ENCODE peak calls at places on chromosomes 6 and 20, in four cellular contexts. P is A549, S is ovary, H is HepG2. Y is an unnamed sample.

GRCh38 chr6:16334671-16335070 is 96.3 kb downstream of the GMPR start:
- DNase-seq in P (peak), H (no peak), S (peak), Y (no peak)

GRCh38 chr6:139402935-139403386 is 28.5 kb upstream of the CITED2 start:
- DNase-seq in P (no peak), S (no peak), H (no peak), Y (peak)

GRCh38 chr20:38113401-38114325 is 51.4 kb downstream of the TGM2 start:
- DNase-seq in P (no peak), S (no peak), H (peak), Y (peak)

GRCh38 chr6:70479236-70479635 is 65.9 kb downstream of the FAM135A start:
- DNase-seq in P (no peak), H (no peak), S (no peak), Y (no peak)

GRCh38 chr6:129195666-129196065 is 312.7 kb downstream of the LAMA2 start:
- DNase-seq in S (no peak), H (no peak), P (no peak), Y (no peak)

GRCh38 chr20:53805895-53806384 is 212.3 kb upstream of the ZNF217 start:
- DNase-seq in H (no peak), S (no peak), P (peak), Y (no peak)

GRCh38 chr6:100559859-100560258 is 95.1 kb upstream of the SIM1 start:
- DNase-seq in P (no peak), S (no peak), H (no peak), Y (no peak)

GRCh38 chr6:44268095-44268628 is 2.1 kb upstream of the TMEM151B start:
- DNase-seq in S (no peak), H (peak), P (peak), Y (no peak)

GRCh38 chr6:85469276-85470022 is 19.6 kb downstream of the NT5E start:
- DNase-seq in P (no peak), S (no peak), H (no peak), Y (no peak)

GRCh38 chr6:143332153-143332845 is 118.2 kb downstream of the ADAT2 start:
- DNase-seq in P (no peak), S (no peak), H (no peak), Y (no peak)

DNA sequence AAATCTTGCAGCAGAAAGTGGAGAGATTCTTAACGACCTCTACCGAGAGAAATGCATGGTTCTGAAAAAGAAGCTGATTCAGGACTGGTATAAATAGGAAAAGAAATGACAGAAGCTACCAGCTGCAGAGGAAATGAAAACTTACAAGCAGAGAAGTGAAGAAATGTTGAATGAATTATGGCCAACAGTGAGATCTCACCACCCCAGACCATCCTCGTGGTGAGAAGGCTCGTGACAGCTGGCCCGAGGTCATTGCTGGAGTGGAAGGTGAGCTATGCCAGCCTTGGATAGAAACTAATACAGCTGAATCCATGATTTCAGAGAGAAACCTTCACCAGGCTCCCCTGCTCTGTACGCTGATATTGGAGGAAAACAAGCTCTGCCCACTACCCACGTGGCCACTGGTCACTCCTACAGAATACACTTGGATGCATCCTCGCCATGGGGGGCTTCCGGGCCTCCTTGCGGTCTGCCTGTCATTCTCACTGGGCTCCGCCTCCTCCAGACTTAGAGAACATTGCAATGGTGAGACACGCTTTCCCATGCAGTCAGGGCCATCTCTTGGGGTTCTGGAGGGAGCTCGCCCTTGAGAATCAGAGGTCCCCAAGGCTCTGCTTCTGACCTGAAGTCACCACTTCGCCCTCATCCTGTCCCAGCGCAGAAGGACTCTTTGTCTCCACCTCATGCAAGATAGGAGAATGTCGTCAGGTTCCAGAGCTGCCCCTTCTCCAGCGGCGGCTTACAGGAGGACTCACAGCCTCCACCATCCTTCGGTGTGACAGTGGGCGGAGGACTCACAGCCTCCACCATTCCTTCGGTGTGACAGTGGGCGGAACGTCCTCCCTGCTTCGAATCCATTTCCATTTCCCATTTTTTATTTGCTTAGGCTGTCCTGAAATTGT is 10.6 kb upstream of the TUBB2B start:
- DNase-seq in S (no peak), H (no peak), P (no peak), Y (no peak)
- H3K4me3 ChIP-seq in S (no peak), H (no peak), P (no peak), Y (no peak)

DNA sequence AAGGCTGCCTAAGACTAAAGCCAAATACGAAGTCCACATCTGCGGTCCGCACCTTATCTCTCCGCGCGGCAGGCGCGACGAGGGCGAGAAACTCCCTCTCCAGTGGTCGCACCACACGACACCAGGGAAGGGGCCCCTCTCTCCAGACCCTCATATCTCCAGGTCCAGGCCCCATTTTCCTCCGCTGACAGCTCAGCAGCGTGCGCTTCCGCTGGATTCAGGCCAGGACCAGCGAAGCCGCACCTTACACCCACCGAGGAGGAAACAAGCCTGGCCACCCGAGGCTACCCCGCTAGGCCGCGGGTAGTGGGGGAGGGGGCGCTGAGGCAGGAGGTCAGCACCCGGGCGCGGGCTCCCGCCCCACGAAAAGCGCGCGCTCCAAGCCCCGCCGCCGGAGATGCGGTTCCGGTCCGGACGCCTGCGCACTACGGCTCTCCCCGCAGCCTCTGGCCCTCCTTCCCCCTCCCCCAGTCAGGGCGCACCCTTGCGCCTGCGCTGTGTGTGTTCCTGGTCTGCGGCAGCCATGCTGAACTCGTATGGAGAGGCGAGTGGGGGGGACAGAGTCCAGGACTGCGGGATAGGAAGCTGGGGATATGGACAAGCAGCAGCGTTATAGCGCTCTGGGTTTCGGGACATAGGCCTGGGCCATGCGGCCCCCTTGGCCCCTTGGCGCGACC is at the start of gene BRD2:
- DNase-seq in H (peak), P (peak), S (peak), Y (peak)
- TF ChIP-seq EP300 in H (peak), P (no peak), S (peak), Y (no peak)

GRCh38 chr20:49207071-49207470 is 12.1 kb upstream of the DDX27 start:
- DNase-seq in S (no peak), P (no peak), H (peak), Y (no peak)
- TF ChIP-seq CTCF in S (no peak), P (no peak), H (peak), Y (no peak)

DNA sequence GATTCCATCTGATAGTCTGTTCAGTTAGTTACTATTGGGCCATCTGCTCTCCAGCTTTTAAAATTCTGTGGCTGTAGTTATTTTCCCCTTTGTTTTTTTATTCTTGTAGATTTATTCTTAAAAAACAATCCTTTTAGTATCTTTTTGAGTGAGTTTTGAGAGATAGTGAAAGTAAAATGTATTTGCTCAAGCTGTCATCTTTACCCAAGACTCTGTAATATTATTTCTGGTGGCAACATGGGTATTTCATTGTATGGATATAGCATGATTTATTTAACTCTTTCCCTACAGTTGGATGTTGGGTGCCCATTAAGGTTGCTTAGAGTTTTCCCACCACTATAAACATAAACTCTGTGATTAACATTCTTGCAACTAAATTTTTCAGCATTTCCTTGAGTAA is 24.6 kb downstream of the STK4 start:
- DNase-seq in S (no peak), P (no peak), H (no peak), Y (no peak)
- H3K4me3 ChIP-seq in S (no peak), P (no peak), H (no peak), Y (peak)

DNA sequence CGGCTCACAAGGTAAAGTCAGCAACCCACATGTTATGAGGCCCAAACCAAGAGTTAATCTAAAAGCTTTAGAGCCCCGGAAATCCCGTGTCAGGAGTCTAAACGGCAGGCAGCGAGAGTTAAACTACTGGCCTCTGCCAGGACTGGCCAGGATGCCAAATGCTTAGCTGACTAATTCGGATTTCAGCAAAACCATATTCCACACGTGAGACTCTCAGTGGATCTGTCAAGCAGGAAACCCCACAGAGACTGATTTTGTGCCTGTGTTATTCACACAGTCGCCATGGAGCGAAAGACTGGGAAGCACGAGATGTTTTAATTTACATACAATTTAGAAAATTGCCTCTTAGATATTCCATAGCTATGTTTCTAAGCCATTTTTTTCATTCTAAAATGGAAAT is 152.9 kb downstream of the RNASET2 start:
- DNase-seq in H (no peak), P (no peak), S (no peak), Y (peak)
- TF ChIP-seq EP300 in H (no peak), P (no peak), S (no peak), Y (no peak)

GRCh38 chr6:27138837-27139752 is 108.4 kb upstream of the PRSS16 start:
- DNase-seq in H (no peak), S (peak), P (no peak), Y (no peak)
- TF ChIP-seq CTCF in H (no peak), S (no peak), P (no peak), Y (no peak)

GRCh38 chr20:10033905-10034304 is 882 bp upstream of the ANKEF1 start:
- DNase-seq in H (no peak), S (no peak), P (no peak), Y (no peak)

GRCh38 chr20:10040070-10040970 is 5.5 kb downstream of the ANKEF1 start:
- DNase-seq in H (peak), S (no peak), P (peak), Y (no peak)

GRCh38 chr20:10034717-10035571 is at the start of gene ANKEF1:
- DNase-seq in P (peak), S (peak), H (peak), Y (no peak)
- H3K4me3 ChIP-seq in P (peak), S (peak), H (peak), Y (peak)

DNA sequence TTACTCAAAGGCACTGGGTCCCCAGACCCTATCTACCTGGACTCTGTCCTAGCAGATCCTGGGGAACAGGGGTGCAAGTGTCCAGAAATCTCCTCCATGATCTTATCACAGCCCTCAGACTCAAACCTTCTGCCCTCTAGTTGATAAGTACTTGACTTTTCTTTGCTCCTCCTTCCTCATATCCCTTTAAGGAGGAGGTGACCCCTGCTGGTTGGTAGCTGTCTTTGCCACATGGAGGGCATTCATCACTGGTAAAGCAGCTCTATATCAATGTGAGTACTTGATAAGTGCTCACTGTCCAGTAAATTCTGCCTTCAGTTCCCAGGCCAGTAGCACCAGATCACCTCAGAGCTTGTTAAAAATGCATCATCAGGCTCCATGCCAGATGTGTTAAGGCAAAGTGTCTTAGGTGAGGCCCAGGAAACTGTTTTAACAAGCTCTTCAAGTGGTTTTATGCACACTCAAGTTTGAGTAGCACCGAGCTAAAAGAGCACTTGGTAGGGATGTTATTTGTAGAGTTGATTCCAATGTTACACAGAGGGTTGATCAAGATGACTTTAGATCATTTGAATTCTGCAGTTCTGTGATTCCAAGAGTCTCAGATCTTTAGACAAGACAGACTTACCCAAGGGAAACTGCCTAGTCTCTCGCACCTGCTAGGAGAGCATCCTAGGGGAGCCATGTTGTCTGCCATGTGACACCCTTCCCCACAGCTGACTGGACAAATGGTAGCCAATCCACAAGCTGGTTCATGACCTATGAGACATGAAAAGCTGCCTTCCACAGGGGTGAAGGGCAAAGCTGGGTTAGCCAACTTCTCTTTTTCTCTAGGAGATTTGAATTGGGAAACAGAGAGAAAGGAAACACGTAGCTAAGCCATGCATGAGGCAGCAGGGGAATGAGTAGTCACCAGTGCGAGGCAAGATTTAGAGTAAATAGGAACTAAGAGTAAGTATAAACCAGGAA is 18.6 kb downstream of the TREML2 start:
- DNase-seq in S (no peak), H (peak), P (peak), Y (no peak)
- TF ChIP-seq EP300 in S (no peak), H (no peak), P (no peak), Y (no peak)

DNA sequence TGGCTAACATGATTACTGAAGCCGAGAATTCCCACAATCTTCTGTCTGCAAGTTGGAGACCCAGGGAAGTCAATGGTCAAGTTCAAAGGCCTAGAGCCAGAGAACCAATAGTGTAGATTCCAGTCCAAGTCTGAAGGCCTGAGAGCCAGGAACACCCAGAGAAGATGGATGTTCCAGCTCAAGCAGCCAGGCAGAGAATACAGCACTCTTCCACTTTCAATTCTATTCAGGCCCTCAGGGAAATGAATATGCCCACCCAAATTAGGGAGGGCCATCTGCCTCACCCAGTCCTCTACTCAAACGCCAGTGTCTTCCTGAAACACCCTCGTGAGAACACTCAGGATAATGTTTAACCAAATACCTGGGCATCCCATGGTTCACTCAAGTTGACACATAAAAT is 123.5 kb downstream of the THBS2 start:
- DNase-seq in H (no peak), P (no peak), S (no peak), Y (peak)
- TF ChIP-seq CTCF in H (no peak), P (no peak), S (no peak), Y (no peak)

Y was measured in esophagus muscularis mucosa.